ENCODE peak calls at places on chromosomes 11 and 22, in eight cellular contexts. A is T follicular helper cell, I is D341Med, M is RKO, X is AG04450, Y is fibroblast of pulmonary artery, P is choroid plexus epithelial cell, V is AG08396. K is an unnamed sample.

GRCh38 chr11:18706330-18707243 is 8.0 kb downstream of the TMEM86A start:
- DNase-seq in Y (peak), A (peak), M (no peak), I (no peak), V (no peak), P (peak), X (no peak), K (peak)

GRCh38 chr22:50117168-50117762 is 27.5 kb downstream of the MOV10L1 start:
- DNase-seq in Y (no peak), V (no peak), M (no peak), A (no peak), P (no peak), X (no peak), I (no peak), K (no peak)

GRCh38 chr11:40683010-40683409 is 776.4 kb downstream of the LRRC4C start:
- DNase-seq in P (no peak), V (no peak), M (no peak), I (no peak), Y (no peak), X (no peak), A (no peak), K (no peak)

GRCh38 chr22:45212992-45213751 is 27.5 kb downstream of the KIAA0930 start:
- DNase-seq in P (peak), X (no peak), I (no peak), Y (peak), A (no peak), M (no peak), V (peak), K (no peak)

GRCh38 chr11:2928605-2929510 is at the start of gene PHLDA2:
- DNase-seq in V (peak), Y (peak), M (peak), P (peak), A (peak), X (peak), I (peak), K (peak)

GRCh38 chr11:11293798-11294611 is 59.0 kb downstream of the CSNK2A3 start:
- DNase-seq in I (no peak), A (no peak), V (no peak), X (no peak), Y (no peak), M (no peak), P (no peak), K (no peak)

GRCh38 chr22:22802346-22802970 is 85.2 kb upstream of the IGLL5 start:
- DNase-seq in A (peak), X (no peak), V (no peak), Y (no peak), M (no peak), I (no peak), P (peak), K (peak)

GRCh38 chr11:102252339-102252891 is 64.9 kb upstream of the BIRC3 start:
- DNase-seq in A (no peak), V (no peak), P (no peak), X (no peak), Y (no peak), I (no peak), M (no peak), K (no peak)

GRCh38 chr22:19059481-19060278 is 62.5 kb downstream of the DGCR2 start:
- DNase-seq in P (no peak), I (peak), A (no peak), V (no peak), M (no peak), Y (no peak), X (no peak), K (no peak)

GRCh38 chr11:130522284-130522961 is 74.0 kb downstream of the ADAMTS15 start:
- DNase-seq in I (peak), A (no peak), X (peak), V (peak), M (peak), Y (peak), P (peak), K (peak)

GRCh38 chr22:19044381-19044780 is 77.8 kb downstream of the DGCR2 start:
- DNase-seq in M (no peak), X (no peak), P (no peak), I (peak), A (no peak), V (no peak), Y (no peak), K (no peak)